ENCODE peak calls at places on chromosome 9, in six cellular contexts. R is ureter, T is retinal pigment epithelial cell, P is NCI-H2029, A is progenitor cell of endocrine pancreas, S is neural crest cell. I is an unnamed sample.

GRCh38 chr9:105127863-105128220 is 116.6 kb upstream of the SLC44A1 start:
- DNase-seq in A (no peak), P (no peak), R (no peak), T (peak), S (no peak), I (no peak)

GRCh38 chr9:113375057-113376023 is 1.4 kb downstream of the HDHD3 start:
- DNase-seq in A (no peak), S (no peak), T (no peak), R (no peak), P (no peak), I (no peak)

GRCh38 chr9:14353222-14354056 is 39.5 kb upstream of the NFIB start:
- DNase-seq in R (peak), P (peak), A (peak), T (no peak), S (peak), I (peak)

GRCh38 chr9:76926324-76926731 is 20.4 kb upstream of the PRUNE2 start:
- DNase-seq in R (no peak), A (no peak), P (no peak), S (no peak), T (no peak), I (no peak)

GRCh38 chr9:69279730-69280127 is 45.3 kb upstream of the ENTREP1 start:
- DNase-seq in A (no peak), R (no peak), S (no peak), T (no peak), P (no peak), I (no peak)

GRCh38 chr9:136545065-136545965 is 533 bp downstream of the NOTCH1 start:
- DNase-seq in A (no peak), P (no peak), S (no peak), T (no peak), R (peak), I (no peak)

GRCh38 chr9:87766697-87767096 is 40.8 kb downstream of the CTSL start:
- DNase-seq in P (no peak), R (peak), A (no peak), S (no peak), T (no peak), I (no peak)

GRCh38 chr9:116096853-116097252 is 56.7 kb upstream of the PAPPA start:
- DNase-seq in S (no peak), A (no peak), T (no peak), P (no peak), R (no peak), I (no peak)

GRCh38 chr9:135944444-135945252 is 16.5 kb downstream of the UBAC1 start:
- DNase-seq in P (no peak), S (no peak), A (no peak), T (no peak), R (no peak), I (no peak)

I was measured in NCI-H2227 treated with DMSO at 0.1 percent for 48 hours.